ENCODE peak calls at places on chromosomes 12 and 14, in nine cellular contexts. H is upper lobe of left lung, T is ovary, Z is lower leg skin, F is heart left ventricle, Y is stomach, Q is A549, M is sigmoid colon, K is erythroblast. V is an unnamed sample.

GRCh38 chr12:114400395-114400794 is 5.5 kb downstream of the TBX5 start:
- DNase-seq in H (no peak), T (no peak), Z (no peak), F (no peak), Y (no peak), Q (no peak), M (peak; percentile 48), K (no peak), V (no peak)

GRCh38 chr14:34851395-34851794 is 23.8 kb downstream of the BAZ1A start:
- DNase-seq in H (no peak), T (no peak), Z (no peak), F (no peak), Y (no peak), Q (peak; percentile 27), M (no peak), K (no peak), V (no peak)

GRCh38 chr12:59678759-59679411 is 83.1 kb downstream of the SLC16A7 start:
- DNase-seq in H (no peak), T (no peak), Z (no peak), F (peak; percentile 57), Y (no peak), Q (no peak), M (peak; percentile 56), K (no peak), V (no peak)

GRCh38 chr12:19382111-19382526 is 57.2 kb upstream of the AEBP2 start:
- DNase-seq in H (no peak), T (no peak), Z (peak; percentile 56), F (no peak), Y (peak; percentile 3), Q (peak; percentile 87), M (peak; percentile 14), K (no peak), V (peak; percentile 36)

GRCh38 chr14:71187633-71188356 is 280.5 kb downstream of the PCNX1 start:
- DNase-seq in H (no peak), T (no peak), Z (no peak), F (no peak), Y (no peak), Q (no peak), M (no peak), K (no peak), V (no peak)

GRCh38 chr14:68285421-68286179 is 466.0 kb downstream of the RAD51B start:
- DNase-seq in H (peak; percentile 31), T (no peak), Z (no peak), F (no peak), Y (no peak), Q (no peak), M (no peak), K (no peak), V (peak; percentile 74)

GRCh38 chr12:52020539-52021336 is 14.0 kb downstream of the TAMALIN start:
- DNase-seq in H (peak; percentile 55), T (no peak), Z (peak; percentile 89), F (peak; percentile 76), Y (peak; percentile 55), Q (peak; percentile 75), M (peak; percentile 78), K (peak; percentile 51), V (peak; percentile 83)

GRCh38 chr12:123119808-123120207 is 31.1 kb downstream of the PITPNM2 start:
- DNase-seq in H (no peak), T (no peak), Z (no peak), F (no peak), Y (no peak), Q (no peak), M (no peak), K (no peak), V (peak; percentile 63)

GRCh38 chr12:84913151-84913550 is 552 bp upstream of the SLC6A15 start:
- DNase-seq in H (no peak), T (no peak), Z (peak; percentile 81), F (no peak), Y (no peak), Q (no peak), M (no peak), K (no peak), V (no peak)

GRCh38 chr12:124713436-124714082 is 146.1 kb upstream of the NCOR2 start:
- DNase-seq in H (peak; percentile 47), T (no peak), Z (no peak), F (no peak), Y (peak; percentile 36), Q (no peak), M (peak; percentile 81), K (no peak), V (no peak)

GRCh38 chr14:102749393-102749792 is 27.9 kb upstream of the TRAF3 start:
- DNase-seq in H (no peak), T (no peak), Z (no peak), F (no peak), Y (no peak), Q (no peak), M (no peak), K (no peak), V (no peak)

GRCh38 chr12:32947203-32947795 is 50.7 kb upstream of the PKP2 start:
- DNase-seq in H (no peak), T (no peak), Z (no peak), F (no peak), Y (no peak), Q (peak; percentile 7), M (no peak), K (no peak), V (no peak)

GRCh38 chr12:92929957-92930356 is 862 bp upstream of the EEA1 start:
- DNase-seq in H (no peak), T (no peak), Z (no peak), F (no peak), Y (no peak), Q (no peak), M (no peak), K (peak; percentile 40), V (no peak)

GRCh38 chr14:89773644-89774316 is 180.8 kb downstream of the EFCAB11 start:
- DNase-seq in H (peak; percentile 83), T (no peak), Z (no peak), F (no peak), Y (peak; percentile 80), Q (peak; percentile 51), M (no peak), K (peak; percentile 52), V (peak; percentile 60)

GRCh38 chr14:69880051-69880487 is 853 bp downstream of the SMOC1 start:
- DNase-seq in H (no peak), T (no peak), Z (no peak), F (no peak), Y (no peak), Q (no peak), M (no peak), K (no peak), V (no peak)

GRCh38 chr14:25049559-25050493 is at the start of gene STXBP6:
- DNase-seq in H (peak; percentile 54), T (peak; percentile 29), Z (peak; percentile 93), F (peak; percentile 88), Y (peak; percentile 77), Q (peak; percentile 11), M (peak; percentile 89), K (peak; percentile 27), V (no peak)

GRCh38 chr12:119992129-119992705 is 3.2 kb downstream of the BICDL1 start:
- DNase-seq in H (no peak), T (no peak), Z (no peak), F (no peak), Y (no peak), Q (no peak), M (no peak), K (no peak), V (no peak)

GRCh38 chr14:23101213-23101970 is 3.4 kb downstream of the CIROP start:
- DNase-seq in H (no peak), T (no peak), Z (peak; percentile 45), F (no peak), Y (no peak), Q (no peak), M (no peak), K (no peak), V (no peak)

GRCh38 chr12:106976668-106977067 is 10.3 kb downstream of the MTERF2 start:
- DNase-seq in H (no peak), T (no peak), Z (no peak), F (no peak), Y (no peak), Q (no peak), M (no peak), K (no peak), V (no peak)

GRCh38 chr12:106980944-106981343 is 6.0 kb downstream of the MTERF2 start:
- DNase-seq in H (no peak), T (no peak), Z (no peak), F (no peak), Y (no peak), Q (no peak), M (no peak), K (no peak), V (no peak)

GRCh38 chr12:106975098-106975497 is 11.8 kb downstream of the MTERF2 start:
- DNase-seq in H (no peak), T (no peak), Z (no peak), F (no peak), Y (no peak), Q (no peak), M (no peak), K (no peak), V (no peak)

GRCh38 chr12:106976013-106976658 is 10.8 kb downstream of the MTERF2 start:
- DNase-seq in H (no peak), T (no peak), Z (no peak), F (no peak), Y (no peak), Q (no peak), M (no peak), K (peak; percentile 15), V (no peak)

GRCh38 chr12:106978035-106978800 is 8.7 kb downstream of the MTERF2 start:
- DNase-seq in H (peak; percentile 33), T (peak; percentile 80), Z (no peak), F (peak; percentile 66), Y (peak; percentile 69), Q (no peak), M (peak; percentile 83), K (no peak), V (peak; percentile 73)
- TF ChIP-seq POLR2A in H (no peak), T (no peak), Z (no peak), F (no peak), Y (no peak), Q (no peak), M (no peak), K (no peak), V (no peak)

GRCh38 chr12:49366652-49367380 is 446 bp upstream of the SPATS2 start:
- DNase-seq in H (peak; percentile 76), T (peak; percentile 85), Z (peak; percentile 96), F (peak; percentile 93), Y (peak; percentile 91), Q (peak; percentile 95), M (peak; percentile 91), K (peak; percentile 90), V (peak; percentile 96)
- TF ChIP-seq POLR2A in H (no peak), T (no peak), Z (no peak), F (peak; percentile 11), Y (no peak), Q (peak; percentile 65), M (no peak), K (peak; percentile 89), V (peak; percentile 66)

GRCh38 chr12:98490491-98491453 is 24.6 kb upstream of the TMPO start:
- DNase-seq in H (peak; percentile 87), T (peak; percentile 86), Z (peak; percentile 97), F (peak; percentile 90), Y (peak; percentile 91), Q (peak; percentile 67), M (peak; percentile 91), K (peak; percentile 69), V (peak; percentile 84)
- TF ChIP-seq POLR2A in H (no peak), T (peak; percentile 21), Z (no peak), F (no peak), Y (no peak), Q (no peak), M (no peak), K (no peak), V (no peak)

DNA sequence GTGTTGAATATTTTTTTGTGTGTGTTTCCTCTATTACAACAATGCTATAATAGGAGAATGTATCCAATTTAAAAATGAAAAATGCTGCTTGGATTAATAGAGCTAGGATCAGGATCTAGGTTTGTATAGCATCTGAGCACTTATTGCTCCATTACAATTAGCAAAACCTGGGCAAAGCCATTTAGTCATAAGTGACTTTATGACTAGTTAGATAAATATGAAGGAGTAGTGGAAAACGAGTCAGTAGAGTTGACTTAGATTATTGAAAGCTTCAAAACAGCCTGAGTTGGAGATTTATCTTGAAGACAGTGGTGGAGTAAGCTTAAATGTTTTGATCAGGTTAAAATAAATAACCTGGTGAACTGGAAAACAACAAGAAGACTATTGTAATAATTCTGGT is 2.8 kb downstream of the MED21 start:
- DNase-seq in H (no peak), T (no peak), Z (no peak), F (no peak), Y (no peak), Q (no peak), M (no peak), K (no peak), V (no peak)
- TF ChIP-seq POLR2A in H (no peak), T (no peak), Z (no peak), F (no peak), Y (no peak), Q (no peak), M (no peak), K (no peak), V (no peak)

V was measured in Peyer's patch.